ENCODE peak calls at places on chromosomes 13 and 19, in nine cellular contexts. One of them, this sample, is unnamed.

GRCh38 chr19:38003427-38004099 is 96.6 kb downstream of the SIPA1L3 start:
- DNase-seq in aorta: peak; percentile 81
- DNase-seq in RWPE1: peak; percentile 54
- DNase-seq in CD8-positive, alpha-beta T cell: no peak
- DNase-seq in heart left ventricle: peak; percentile 84
- DNase-seq in SK-N-SH: peak; percentile 68
- DNase-seq in A549: no peak
- DNase-seq in PC-9: no peak
- DNase-seq in ascending aorta: peak; percentile 82
- DNase-seq in this sample: peak; percentile 80

GRCh38 chr13:98441056-98441676 is 135.7 kb downstream of the STK24 start:
- DNase-seq in aorta: peak; percentile 26
- DNase-seq in RWPE1: no peak
- DNase-seq in CD8-positive, alpha-beta T cell: no peak
- DNase-seq in heart left ventricle: no peak
- DNase-seq in SK-N-SH: no peak
- DNase-seq in A549: no peak
- DNase-seq in PC-9: no peak
- DNase-seq in ascending aorta: no peak
- DNase-seq in this sample: peak; percentile 41

GRCh38 chr13:44117351-44117750 is 237.6 kb downstream of the LACC1 start:
- DNase-seq in aorta: no peak
- DNase-seq in RWPE1: no peak
- DNase-seq in CD8-positive, alpha-beta T cell: no peak
- DNase-seq in heart left ventricle: no peak
- DNase-seq in SK-N-SH: no peak
- DNase-seq in A549: no peak
- DNase-seq in PC-9: no peak
- DNase-seq in ascending aorta: no peak
- DNase-seq in this sample: no peak

GRCh38 chr19:12838182-12838890 is at the start of gene MAST1:
- DNase-seq in aorta: no peak
- DNase-seq in RWPE1: no peak
- DNase-seq in CD8-positive, alpha-beta T cell: peak; percentile 59
- DNase-seq in heart left ventricle: no peak
- DNase-seq in SK-N-SH: peak; percentile 94
- DNase-seq in A549: no peak
- DNase-seq in PC-9: no peak
- DNase-seq in ascending aorta: no peak
- DNase-seq in this sample: peak; percentile 47

GRCh38 chr19:51096473-51097165 is 11.6 kb downstream of the CTU1 start:
- DNase-seq in aorta: no peak
- DNase-seq in RWPE1: no peak
- DNase-seq in CD8-positive, alpha-beta T cell: no peak
- DNase-seq in heart left ventricle: no peak
- DNase-seq in SK-N-SH: no peak
- DNase-seq in A549: peak; percentile 60
- DNase-seq in PC-9: peak; percentile 12
- DNase-seq in ascending aorta: no peak
- DNase-seq in this sample: no peak

GRCh38 chr19:39097721-39098120 is 13.6 kb downstream of the ACP7 start:
- DNase-seq in aorta: no peak
- DNase-seq in RWPE1: no peak
- DNase-seq in CD8-positive, alpha-beta T cell: no peak
- DNase-seq in heart left ventricle: no peak
- DNase-seq in SK-N-SH: no peak
- DNase-seq in A549: no peak
- DNase-seq in PC-9: no peak
- DNase-seq in ascending aorta: no peak
- DNase-seq in this sample: no peak

GRCh38 chr19:38737921-38738731 is 6.1 kb downstream of the CAPN12 start:
- DNase-seq in aorta: peak; percentile 47
- DNase-seq in RWPE1: no peak
- DNase-seq in CD8-positive, alpha-beta T cell: no peak
- DNase-seq in heart left ventricle: no peak
- DNase-seq in SK-N-SH: no peak
- DNase-seq in A549: no peak
- DNase-seq in PC-9: no peak
- DNase-seq in ascending aorta: no peak
- DNase-seq in this sample: peak; percentile 35

GRCh38 chr19:8194528-8195275 is 14.5 kb upstream of the CERS4 start:
- DNase-seq in aorta: peak; percentile 58
- DNase-seq in RWPE1: no peak
- DNase-seq in CD8-positive, alpha-beta T cell: peak; percentile 72
- DNase-seq in heart left ventricle: no peak
- DNase-seq in SK-N-SH: no peak
- DNase-seq in A549: no peak
- DNase-seq in PC-9: no peak
- DNase-seq in ascending aorta: no peak
- DNase-seq in this sample: peak; percentile 60

GRCh38 chr13:100347941-100348340 is 240.6 kb downstream of the GGACT start:
- DNase-seq in aorta: no peak
- DNase-seq in RWPE1: peak; percentile 24
- DNase-seq in CD8-positive, alpha-beta T cell: no peak
- DNase-seq in heart left ventricle: no peak
- DNase-seq in SK-N-SH: no peak
- DNase-seq in A549: no peak
- DNase-seq in PC-9: peak; percentile 69
- DNase-seq in ascending aorta: no peak
- DNase-seq in this sample: no peak

GRCh38 chr13:101449971-101450748 is 2.3 kb upstream of the ITGBL1 start:
- DNase-seq in aorta: no peak
- DNase-seq in RWPE1: peak; percentile 86
- DNase-seq in CD8-positive, alpha-beta T cell: no peak
- DNase-seq in heart left ventricle: no peak
- DNase-seq in SK-N-SH: no peak
- DNase-seq in A549: peak; percentile 42
- DNase-seq in PC-9: peak; percentile 99
- DNase-seq in ascending aorta: no peak
- DNase-seq in this sample: no peak

DNA sequence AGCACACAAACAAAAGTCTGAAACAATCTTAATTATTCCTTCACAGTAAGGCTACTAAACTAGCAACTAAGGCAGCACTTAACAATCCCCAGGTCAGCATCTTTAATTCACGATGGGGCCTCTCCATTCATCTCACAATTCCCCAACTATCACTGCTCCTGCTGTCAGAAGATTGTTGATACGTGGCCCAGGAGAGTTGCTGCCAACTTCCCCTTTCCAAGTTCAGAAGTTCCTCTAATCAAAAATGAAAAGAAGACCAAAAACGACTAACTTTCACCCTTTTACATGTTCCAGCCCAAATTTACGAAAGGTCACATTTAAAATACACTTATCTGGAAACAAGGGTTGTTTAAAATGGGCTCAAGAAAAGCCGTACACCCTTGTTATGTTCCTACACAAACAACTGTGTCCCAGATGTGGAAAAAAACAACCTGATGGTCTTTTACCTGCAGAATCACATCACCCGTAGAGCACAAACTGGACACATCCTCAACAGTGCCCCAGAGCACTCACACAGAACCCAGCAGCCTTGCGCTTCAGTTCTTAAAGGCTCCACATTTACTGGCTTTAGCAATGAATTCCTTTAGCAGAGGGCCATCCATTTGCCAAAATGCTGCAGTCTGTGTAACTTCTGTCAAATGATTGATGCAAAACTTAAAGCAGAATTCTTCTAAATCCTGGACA is 38.0 kb downstream of the PHF11 start:
- DNase-seq in aorta: no peak
- DNase-seq in RWPE1: no peak
- DNase-seq in CD8-positive, alpha-beta T cell: no peak
- DNase-seq in heart left ventricle: no peak
- DNase-seq in SK-N-SH: no peak
- DNase-seq in A549: no peak
- DNase-seq in PC-9: no peak
- DNase-seq in ascending aorta: no peak
- DNase-seq in this sample: no peak
- H3K27ac ChIP-seq in aorta: no peak overlapping the region
- H3K27ac ChIP-seq in RWPE1: no peak overlapping the region
- H3K27ac ChIP-seq in CD8-positive, alpha-beta T cell: no peak overlapping the region
- H3K27ac ChIP-seq in heart left ventricle: peak overlapping the region; percentile 24
- H3K27ac ChIP-seq in SK-N-SH: no peak overlapping the region
- H3K27ac ChIP-seq in A549: no peak overlapping the region
- H3K27ac ChIP-seq in PC-9: no peak overlapping the region
- H3K27ac ChIP-seq in ascending aorta: no peak overlapping the region
- H3K27ac ChIP-seq in this sample: no peak overlapping the region

GRCh38 chr19:6059996-6060599 is 50.2 kb downstream of the RFX2 start:
- DNase-seq in aorta: no peak
- DNase-seq in RWPE1: no peak
- DNase-seq in CD8-positive, alpha-beta T cell: peak; percentile 32
- DNase-seq in heart left ventricle: no peak
- DNase-seq in SK-N-SH: no peak
- DNase-seq in A549: no peak
- DNase-seq in PC-9: no peak
- DNase-seq in ascending aorta: peak; percentile 44
- DNase-seq in this sample: no peak

GRCh38 chr19:6060600-6061391 is 49.5 kb downstream of the RFX2 start:
- DNase-seq in aorta: no peak
- DNase-seq in RWPE1: peak; percentile 89
- DNase-seq in CD8-positive, alpha-beta T cell: peak; percentile 61
- DNase-seq in heart left ventricle: no peak
- DNase-seq in SK-N-SH: peak; percentile 78
- DNase-seq in A549: no peak
- DNase-seq in PC-9: peak; percentile 82
- DNase-seq in ascending aorta: peak; percentile 66
- DNase-seq in this sample: no peak

GRCh38 chr19:6062961-6063575 is 47.2 kb downstream of the RFX2 start:
- DNase-seq in aorta: no peak
- DNase-seq in RWPE1: no peak
- DNase-seq in CD8-positive, alpha-beta T cell: no peak
- DNase-seq in heart left ventricle: no peak
- DNase-seq in SK-N-SH: no peak
- DNase-seq in A549: no peak
- DNase-seq in PC-9: no peak
- DNase-seq in ascending aorta: peak; percentile 61
- DNase-seq in this sample: no peak

GRCh38 chr19:6062274-6062673 is 48.0 kb downstream of the RFX2 start:
- DNase-seq in aorta: peak; percentile 86
- DNase-seq in RWPE1: no peak
- DNase-seq in CD8-positive, alpha-beta T cell: peak; percentile 57
- DNase-seq in heart left ventricle: peak; percentile 71
- DNase-seq in SK-N-SH: no peak
- DNase-seq in A549: no peak
- DNase-seq in PC-9: no peak
- DNase-seq in ascending aorta: peak; percentile 88
- DNase-seq in this sample: peak; percentile 80

DNA sequence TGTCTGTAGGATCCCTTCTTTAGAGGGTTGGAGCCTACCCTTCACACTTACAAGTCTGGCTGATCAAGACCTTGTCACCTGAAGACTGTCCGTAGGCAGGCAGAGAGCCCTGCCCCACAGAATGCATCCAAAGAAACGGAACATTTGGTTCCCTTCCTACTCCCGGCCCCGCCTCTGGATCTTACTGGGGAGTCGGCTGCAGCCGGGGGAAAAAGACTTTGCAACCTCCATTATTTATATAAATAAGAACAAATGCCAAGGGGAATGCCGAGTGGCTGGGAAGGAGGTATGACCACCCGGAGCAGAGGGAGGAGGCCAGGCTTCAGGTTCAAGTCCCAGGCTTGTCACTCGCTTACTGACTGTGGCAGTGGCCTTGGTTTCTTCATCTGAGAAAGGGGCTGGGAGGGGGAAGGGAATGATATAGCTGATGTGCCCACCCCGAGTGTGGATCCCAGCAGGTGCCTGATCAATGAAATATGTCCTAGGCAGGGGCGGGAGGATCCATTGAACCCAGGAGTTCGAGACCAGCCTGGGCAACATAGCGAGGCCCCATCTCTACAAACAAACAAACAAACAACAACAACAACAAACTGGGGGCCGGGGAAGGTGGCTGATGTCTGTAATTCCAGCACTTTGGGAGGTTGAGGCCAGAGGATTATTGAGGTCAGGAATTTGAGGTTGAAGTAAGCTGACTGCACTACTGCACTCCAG is 48.7 kb downstream of the RFX2 start:
- DNase-seq in aorta: no peak
- DNase-seq in RWPE1: no peak
- DNase-seq in CD8-positive, alpha-beta T cell: peak; percentile 36
- DNase-seq in heart left ventricle: no peak
- DNase-seq in SK-N-SH: no peak
- DNase-seq in A549: no peak
- DNase-seq in PC-9: no peak
- DNase-seq in ascending aorta: peak; percentile 82
- DNase-seq in this sample: no peak
- H3K27ac ChIP-seq in aorta: peak overlapping the region; percentile 2
- H3K27ac ChIP-seq in RWPE1: peak overlapping the region; percentile 100
- H3K27ac ChIP-seq in CD8-positive, alpha-beta T cell: no peak overlapping the region
- H3K27ac ChIP-seq in heart left ventricle: peak overlapping the region; percentile 93
- H3K27ac ChIP-seq in SK-N-SH: peak overlapping the region; percentile 48
- H3K27ac ChIP-seq in A549: peak overlapping the region; percentile 63
- H3K27ac ChIP-seq in PC-9: peak overlapping the region; percentile 71
- H3K27ac ChIP-seq in ascending aorta: peak overlapping the region; percentile 96
- H3K27ac ChIP-seq in this sample: peak overlapping the region; percentile 96

GRCh38 chr19:2474232-2475017 is 1.5 kb upstream of the GADD45B start:
- DNase-seq in aorta: peak; percentile 93
- DNase-seq in RWPE1: peak; percentile 83
- DNase-seq in CD8-positive, alpha-beta T cell: peak; percentile 94
- DNase-seq in heart left ventricle: peak; percentile 93
- DNase-seq in SK-N-SH: peak; percentile 95
- DNase-seq in A549: peak; percentile 62
- DNase-seq in PC-9: peak; percentile 64
- DNase-seq in ascending aorta: peak; percentile 96
- DNase-seq in this sample: peak; percentile 89
- H3K27ac ChIP-seq in aorta: no peak overlapping the region
- H3K27ac ChIP-seq in RWPE1: peak overlapping the region; percentile 98
- H3K27ac ChIP-seq in CD8-positive, alpha-beta T cell: peak overlapping the region; percentile 51
- H3K27ac ChIP-seq in heart left ventricle: peak overlapping the region; percentile 95
- H3K27ac ChIP-seq in SK-N-SH: no peak overlapping the region
- H3K27ac ChIP-seq in A549: peak overlapping the region; percentile 96
- H3K27ac ChIP-seq in PC-9: peak overlapping the region; percentile 45
- H3K27ac ChIP-seq in ascending aorta: peak overlapping the region; percentile 88
- H3K27ac ChIP-seq in this sample: peak overlapping the region; percentile 89

GRCh38 chr13:110396476-110396875 is 89.4 kb downstream of the COL4A2 start:
- DNase-seq in aorta: no peak
- DNase-seq in RWPE1: no peak
- DNase-seq in CD8-positive, alpha-beta T cell: no peak
- DNase-seq in heart left ventricle: no peak
- DNase-seq in SK-N-SH: no peak
- DNase-seq in A549: no peak
- DNase-seq in PC-9: peak; percentile 29
- DNase-seq in ascending aorta: no peak
- DNase-seq in this sample: no peak
- H3K27ac ChIP-seq in aorta: peak overlapping the region; percentile 100
- H3K27ac ChIP-seq in RWPE1: peak overlapping the region; percentile 78
- H3K27ac ChIP-seq in CD8-positive, alpha-beta T cell: no peak overlapping the region
- H3K27ac ChIP-seq in heart left ventricle: peak overlapping the region; percentile 93
- H3K27ac ChIP-seq in SK-N-SH: peak overlapping the region; percentile 40
- H3K27ac ChIP-seq in A549: peak overlapping the region; percentile 72
- H3K27ac ChIP-seq in PC-9: no peak overlapping the region
- H3K27ac ChIP-seq in ascending aorta: peak overlapping the region; percentile 99
- H3K27ac ChIP-seq in this sample: peak overlapping the region; percentile 80